ENCODE peak calls at places on chromosomes 11 and 22, in nine cellular contexts. C is left ventricle myocardium inferior, P is heart left ventricle, L is thoracic aorta, Q is transverse colon, M is Caco-2, J is neural progenitor cell, K is tibial artery, X is suprapubic skin. E is an unnamed sample. For H3K9me3 and H3K4me1, the result is how much of the 10 kb centered on the place peaks cover.

GRCh38 chr11:131710511-131710910 is 340.1 kb downstream of the NTM start:
- DNase-seq in C (no peak), P (no peak), L (no peak), Q (no peak), M (no peak), J (no peak), K (no peak), X (no peak), E (no peak)

GRCh38 chr11:104653011-104653806 is 245.1 kb downstream of the CASP12 start:
- DNase-seq in C (no peak), P (no peak), L (no peak), Q (no peak), M (no peak), J (no peak), K (no peak), X (no peak), E (no peak)

GRCh38 chr11:61949169-61950034 is 749 bp upstream of the BEST1 start:
- DNase-seq in C (peak), P (peak), L (no peak), Q (peak), M (peak), J (peak), K (peak), X (peak), E (peak)

GRCh38 chr22:30876925-30877553 is 91.5 kb downstream of the MORC2 start:
- DNase-seq in C (peak), P (peak), L (no peak), Q (no peak), M (no peak), J (no peak), K (peak), X (peak), E (no peak)

GRCh38 chr11:3143136-3143880 is 21.8 kb downstream of the OSBPL5 start:
- DNase-seq in C (no peak), P (no peak), L (no peak), Q (no peak), M (no peak), J (no peak), K (no peak), X (no peak), E (no peak)

GRCh38 chr22:45101828-45102227 is 61.9 kb upstream of the NUP50 start:
- DNase-seq in C (peak), P (no peak), L (no peak), Q (peak), M (peak), J (peak), K (no peak), X (no peak), E (no peak)

GRCh38 chr22:45918455-45919370 is 58.2 kb downstream of the WNT7B start:
- DNase-seq in C (no peak), P (no peak), L (no peak), Q (no peak), M (no peak), J (no peak), K (no peak), X (no peak), E (no peak)

GRCh38 chr11:73199446-73199845 is 18.6 kb upstream of the P2RY2 start:
- DNase-seq in C (no peak), P (no peak), L (no peak), Q (no peak), M (no peak), J (no peak), K (no peak), X (peak), E (no peak)

GRCh38 chr22:48849963-48850657 is 977.6 kb downstream of the BRD1 start:
- DNase-seq in C (no peak), P (no peak), L (no peak), Q (no peak), M (no peak), J (no peak), K (peak), X (no peak), E (no peak)

GRCh38 chr11:83046626-83047172 is 25.0 kb downstream of the RAB30 start:
- DNase-seq in C (no peak), P (no peak), L (no peak), Q (no peak), M (no peak), J (no peak), K (no peak), X (no peak), E (no peak)

GRCh38 chr11:108027057-108027456 is 18.4 kb downstream of the CUL5 start:
- DNase-seq in C (no peak), P (no peak), L (no peak), Q (no peak), M (peak), J (no peak), K (no peak), X (no peak), E (no peak)

GRCh38 chr11:1750840-1751520 is 585 bp upstream of the IFITM10 start:
- DNase-seq in C (no peak), P (no peak), L (no peak), Q (peak), M (no peak), J (no peak), K (peak), X (no peak), E (no peak)

GRCh38 chr11:18144243-18144642 is 11.9 kb downstream of the MRGPRX3 start:
- DNase-seq in C (no peak), P (no peak), L (no peak), Q (no peak), M (no peak), J (no peak), K (no peak), X (no peak), E (no peak)

GRCh38 chr11:14358729-14359439 is at the start of gene RRAS2:
- DNase-seq in C (peak), P (peak), L (no peak), Q (peak), M (peak), J (peak), K (peak), X (peak), E (no peak)

GRCh38 chr11:21396351-21397008 is 727.1 kb downstream of the NELL1 start:
- DNase-seq in C (no peak), P (no peak), L (no peak), Q (no peak), M (peak), J (no peak), K (no peak), X (no peak), E (no peak)

GRCh38 chr22:48403521-48403921 is 1424.2 kb downstream of the BRD1 start:
- DNase-seq in C (no peak), P (no peak), L (no peak), Q (no peak), M (no peak), J (no peak), K (no peak), X (peak), E (peak)

GRCh38 chr11:105838668-105839403 is 183.2 kb downstream of the MSANTD4 start:
- DNase-seq in C (no peak), P (no peak), L (no peak), Q (no peak), M (no peak), J (no peak), K (no peak), X (no peak), E (no peak)

GRCh38 chr11:103659138-103659734 is 377.2 kb upstream of the DDI1 start:
- DNase-seq in C (no peak), P (no peak), L (no peak), Q (no peak), M (peak), J (peak), K (no peak), X (no peak), E (no peak)

GRCh38 chr22:33288078-33288477 is 229.9 kb upstream of the SYN3 start:
- DNase-seq in C (no peak), P (no peak), L (no peak), Q (no peak), M (no peak), J (no peak), K (no peak), X (no peak), E (no peak)

GRCh38 chr11:103637250-103637649 is 399.2 kb upstream of the DDI1 start:
- DNase-seq in C (no peak), P (no peak), L (no peak), Q (no peak), M (no peak), J (no peak), K (no peak), X (no peak), E (no peak)

GRCh38 chr11:107508858-107509244 is 51.2 kb upstream of the CWF19L2 start:
- DNase-seq in C (no peak), P (no peak), L (no peak), Q (no peak), M (no peak), J (no peak), K (no peak), X (no peak), E (no peak)

GRCh38 chr11:35389897-35390462 is 29.4 kb downstream of the SLC1A2 start:
- DNase-seq in C (no peak), P (no peak), L (no peak), Q (no peak), M (peak), J (no peak), K (no peak), X (no peak), E (no peak)

GRCh38 chr11:71301046-71301857 is 48.9 kb upstream of the SHANK2 start:
- DNase-seq in C (no peak), P (no peak), L (no peak), Q (no peak), M (no peak), J (no peak), K (peak), X (peak), E (peak)

GRCh38 chr22:28314959-28315358 is 364.7 kb downstream of the TTC28 start:
- DNase-seq in C (no peak), P (no peak), L (no peak), Q (no peak), M (no peak), J (no peak), K (no peak), X (no peak), E (no peak)

GRCh38 chr22:38981005-38981658 is 1.0 kb upstream of the APOBEC3B start:
- DNase-seq in C (no peak), P (no peak), L (no peak), Q (peak), M (peak), J (peak), K (no peak), X (no peak), E (no peak)

GRCh38 chr11:63933459-63933858 is 5.3 kb upstream of the NAA40 start:
- DNase-seq in C (no peak), P (no peak), L (no peak), Q (no peak), M (no peak), J (no peak), K (no peak), X (no peak), E (no peak)
- H3K4me3 ChIP-seq in C (no peak), P (no peak), L (no peak), Q (no peak), M (no peak), J (no peak), K (no peak), X (no peak), E (no peak)

GRCh38 chr22:25023879-25024278 is 71.4 kb downstream of the KIAA1671 start:
- DNase-seq in C (no peak), P (no peak), L (no peak), Q (no peak), M (no peak), J (no peak), K (no peak), X (no peak), E (no peak)
- H3K9me3 ChIP-seq in C (under half), P (under half), L (under half), Q (under half), M (under half), J (under half), K (under half), X (under half), E (under half)

GRCh38 chr11:19849107-19849789 is 136.6 kb downstream of the NAV2 start:
- DNase-seq in C (peak), P (no peak), L (no peak), Q (no peak), M (no peak), J (no peak), K (no peak), X (no peak), E (no peak)
- H3K4me1 ChIP-seq in C (half or more), P (under half), L (under half), Q (under half), M (under half), J (under half), K (under half), X (under half), E (under half)

GRCh38 chr11:119361056-119361787 is 14.7 kb upstream of the MFRP start:
- DNase-seq in C (peak), P (peak), L (no peak), Q (no peak), M (peak), J (peak), K (peak), X (no peak), E (no peak)

GRCh38 chr11:119363081-119363861 is 16.8 kb upstream of the MFRP start:
- DNase-seq in C (no peak), P (peak), L (no peak), Q (no peak), M (no peak), J (no peak), K (peak), X (no peak), E (no peak)

GRCh38 chr11:119362741-119363080 is 16.2 kb upstream of the MFRP start:
- DNase-seq in C (no peak), P (no peak), L (no peak), Q (no peak), M (no peak), J (no peak), K (no peak), X (no peak), E (no peak)

GRCh38 chr11:119363874-119364590 is 17.5 kb downstream of the USP2 start:
- DNase-seq in C (peak), P (peak), L (no peak), Q (peak), M (peak), J (peak), K (peak), X (no peak), E (no peak)

GRCh38 chr11:119361961-119362725 is 15.6 kb upstream of the MFRP start:
- DNase-seq in C (no peak), P (peak), L (no peak), Q (no peak), M (no peak), J (no peak), K (no peak), X (no peak), E (no peak)
- H3K4me3 ChIP-seq in C (peak), P (peak), L (no peak), Q (peak), M (no peak), J (no peak), K (peak), X (no peak), E (no peak)